ENCODE peak calls at places on chromosomes 13 and 19, in five cellular contexts. U, Y, I, A and F are unnamed samples.

GRCh38 chr13:67299072-67299635 is 69.0 kb upstream of the PCDH9 start:
- DNase-seq in U (no peak), Y (peak; percentile 91), I (no peak), A (no peak), F (no peak)

GRCh38 chr19:34308381-34309367 is 54.3 kb downstream of the GARRE1 start:
- DNase-seq in U (no peak), Y (no peak), I (peak; percentile 65), A (no peak), F (no peak)

GRCh38 chr19:4429266-4430200 is 27.1 kb downstream of the CHAF1A start:
- DNase-seq in U (no peak), Y (peak; percentile 62), I (no peak), A (no peak), F (no peak)

GRCh38 chr19:4029247-4029614 is 21.7 kb downstream of the PIAS4 start:
- DNase-seq in U (no peak), Y (no peak), I (no peak), A (no peak), F (no peak)

GRCh38 chr13:63288576-63288975 is 1872.9 kb upstream of the PCDH20 start:
- DNase-seq in U (no peak), Y (peak; percentile 57), I (no peak), A (no peak), F (no peak)

GRCh38 chr13:35781044-35781443 is 304.6 kb upstream of the MAB21L1 start:
- DNase-seq in U (no peak), Y (peak; percentile 27), I (no peak), A (no peak), F (no peak)

GRCh38 chr19:7843521-7843920 is 13.5 kb downstream of the EVI5L start:
- DNase-seq in U (no peak), Y (no peak), I (no peak), A (no peak), F (no peak)

GRCh38 chr19:15264061-15264932 is 32.0 kb upstream of the EPHX3 start:
- DNase-seq in U (peak; percentile 81), Y (peak; percentile 65), I (peak; percentile 88), A (peak; percentile 81), F (peak; percentile 81)

GRCh38 chr19:8458380-8458779 is 13.6 kb downstream of the HNRNPM start:
- DNase-seq in U (no peak), Y (no peak), I (no peak), A (no peak), F (peak; percentile 47)

GRCh38 chr13:25171170-25171516 is 945 bp downstream of the AMER2 start:
- DNase-seq in U (no peak), Y (no peak), I (no peak), A (no peak), F (no peak)

GRCh38 chr19:1837625-1838105 is 10.6 kb downstream of the REXO1 start:
- DNase-seq in U (no peak), Y (no peak), I (peak; percentile 63), A (peak; percentile 66), F (peak; percentile 46)

GRCh38 chr19:55269299-55269698 is 10.5 kb upstream of the PPP6R1 start:
- DNase-seq in U (no peak), Y (no peak), I (no peak), A (no peak), F (no peak)
- H3K27ac ChIP-seq in U (no peak overlapping the region), Y (no peak overlapping the region), I (no peak overlapping the region), A (no peak overlapping the region), F (no peak overlapping the region)

DNA sequence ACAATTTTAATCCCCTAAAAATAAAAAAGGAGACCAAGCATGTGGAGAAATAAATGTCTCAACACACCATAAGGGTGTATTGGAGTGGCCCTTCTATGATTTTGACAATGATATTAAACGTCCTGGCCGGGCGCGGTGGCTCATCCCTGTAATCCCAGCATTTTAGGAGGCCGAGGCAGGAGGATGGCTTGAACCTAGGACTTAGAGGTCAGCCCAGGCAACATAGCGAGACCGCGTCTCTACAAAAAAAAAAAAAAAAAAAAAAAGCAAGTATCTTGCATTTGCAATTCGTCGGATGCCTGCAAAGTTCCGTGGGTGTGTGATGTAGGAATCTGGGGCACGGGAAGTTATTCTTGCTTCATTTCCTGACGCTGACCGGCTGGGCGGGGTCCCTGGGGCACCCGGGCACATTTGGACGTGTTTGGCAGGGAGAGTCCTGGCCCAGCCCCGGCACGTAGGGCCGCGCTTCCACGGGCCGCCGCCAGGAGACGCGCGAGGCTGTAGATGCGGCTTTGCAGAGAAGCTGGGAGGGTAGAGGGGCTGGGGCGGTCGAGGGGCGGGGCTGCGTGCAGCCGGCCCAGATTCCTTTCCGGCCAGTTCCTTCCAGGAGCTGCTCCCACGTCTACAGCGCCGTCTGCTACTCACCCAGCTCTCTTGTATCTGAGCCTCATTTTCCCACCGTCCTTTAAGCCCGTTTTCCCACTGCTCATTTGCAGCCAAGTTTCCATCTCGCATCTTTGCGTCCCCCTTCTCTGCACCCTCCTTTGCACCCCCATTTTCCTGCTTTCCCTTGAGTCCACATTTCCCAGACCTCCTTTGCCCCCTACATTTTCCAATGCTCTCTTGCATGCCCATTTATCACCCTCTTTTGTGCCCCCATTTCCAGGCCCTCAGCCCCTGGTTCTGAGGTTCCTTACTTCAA is 2.2 kb upstream of the TSPAN16 start:
- DNase-seq in U (peak; percentile 94), Y (peak; percentile 87), I (peak; percentile 94), A (peak; percentile 95), F (peak; percentile 96)
- H3K4me3 ChIP-seq in U (no peak overlapping the region), Y (peak overlapping the region; percentile 16), I (peak overlapping the region; percentile 6), A (no peak overlapping the region), F (no peak overlapping the region)

DNA sequence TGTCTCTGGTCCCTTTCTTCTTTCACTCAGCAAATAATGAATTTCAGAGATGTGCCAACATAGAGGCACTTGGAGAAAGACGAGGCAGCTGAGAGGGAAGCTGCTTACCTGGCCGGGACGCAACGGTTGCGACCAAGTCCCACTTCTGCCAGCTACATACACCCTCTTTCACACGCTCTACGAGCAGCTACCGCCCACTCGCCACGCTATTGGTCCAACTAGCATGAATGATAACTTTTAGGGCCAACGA is 773 bp upstream of the CNOT3 start:
- DNase-seq in U (no peak), Y (no peak), I (no peak), A (no peak), F (no peak)
- TF ChIP-seq POLR2A in U (peak; percentile 38), Y (no peak), I (peak; percentile 31), A (no peak), F (peak; percentile 95)

GRCh38 chr19:18156268-18156667 is 3.3 kb downstream of the PIK3R2 start:
- DNase-seq in U (no peak), Y (no peak), I (no peak), A (no peak), F (no peak)
- H3K27ac ChIP-seq in U (peak overlapping the region; percentile 74), Y (no peak overlapping the region), I (no peak overlapping the region), A (peak overlapping the region; percentile 87), F (peak overlapping the region; percentile 70)